ENCODE peak calls at places on chromosomes 6 and 20, in six cellular contexts. S is GM12891, U is K562, W is GM12878, T is HepG2, C is H1. G is an unnamed sample.

GRCh38 chr20:20369353-20370086 is 1.6 kb downstream of the INSM1 start:
- DNase-seq in C (peak; percentile 78), U (no peak), T (no peak), S (no peak), W (no peak), G (no peak)

GRCh38 chr6:124987291-124987690 is 25.1 kb downstream of the RNF217 start:
- DNase-seq in W (no peak), U (no peak), T (no peak), C (no peak), S (no peak), G (no peak)

GRCh38 chr6:65780691-65781090 is 73.7 kb upstream of the EYS start:
- DNase-seq in S (no peak), W (no peak), C (no peak), T (no peak), U (no peak), G (no peak)

GRCh38 chr20:34296468-34296867 is 6.7 kb downstream of the AHCY start:
- DNase-seq in C (no peak), S (no peak), W (no peak), T (no peak), U (no peak), G (no peak)

GRCh38 chr6:129490551-129491245 is 219.3 kb downstream of the ARHGAP18 start:
- DNase-seq in W (peak; percentile 68), T (peak; percentile 43), S (peak; percentile 19), U (peak; percentile 62), C (no peak), G (peak; percentile 25)

GRCh38 chr6:164247106-164247505 is 832.6 kb downstream of the QKI start:
- DNase-seq in C (no peak), W (no peak), T (no peak), U (no peak), S (no peak), G (no peak)

GRCh38 chr20:53828673-53829085 is 235.0 kb upstream of the ZNF217 start:
- DNase-seq in W (no peak), U (peak; percentile 58), T (no peak), C (no peak), S (no peak), G (no peak)

GRCh38 chr6:26392932-26393636 is 9.0 kb upstream of the BTN3A1 start:
- DNase-seq in C (no peak), T (no peak), U (peak; percentile 41), S (no peak), W (no peak), G (no peak)

GRCh38 chr6:33609019-33609418 is 12.1 kb upstream of the ITPR3 start:
- DNase-seq in U (no peak), S (no peak), W (no peak), T (no peak), C (no peak), G (no peak)

GRCh38 chr6:149614352-149614751 is 34.2 kb downstream of the KATNA1 start:
- DNase-seq in U (no peak), S (no peak), T (no peak), C (no peak), W (no peak), G (no peak)

GRCh38 chr6:131112252-131112651 is 23.0 kb upstream of the AKAP7 start:
- DNase-seq in U (no peak), C (no peak), S (no peak), W (no peak), T (no peak), G (no peak)

GRCh38 chr20:64156886-64157875 is 7.1 kb upstream of the MYT1 start:
- DNase-seq in U (no peak), T (no peak), S (no peak), W (no peak), C (no peak), G (no peak)

GRCh38 chr6:63352587-63353281 is 33.0 kb upstream of the LGSN start:
- DNase-seq in C (no peak), S (peak; percentile 11), W (peak; percentile 88), U (no peak), T (peak; percentile 80), G (peak; percentile 22)

GRCh38 chr6:29531668-29532067 is 27.9 kb downstream of the UBD start:
- DNase-seq in U (no peak), C (peak; percentile 36), T (no peak), S (no peak), W (no peak), G (no peak)

GRCh38 chr6:78528926-78529325 is 338.4 kb upstream of the IRAK1BP1 start:
- DNase-seq in S (no peak), C (no peak), T (no peak), W (no peak), U (no peak), G (no peak)

GRCh38 chr20:62323980-62324906 is 21.4 kb downstream of the ADRM1 start:
- DNase-seq in C (no peak), S (no peak), W (no peak), T (no peak), U (no peak), G (no peak)

DNA sequence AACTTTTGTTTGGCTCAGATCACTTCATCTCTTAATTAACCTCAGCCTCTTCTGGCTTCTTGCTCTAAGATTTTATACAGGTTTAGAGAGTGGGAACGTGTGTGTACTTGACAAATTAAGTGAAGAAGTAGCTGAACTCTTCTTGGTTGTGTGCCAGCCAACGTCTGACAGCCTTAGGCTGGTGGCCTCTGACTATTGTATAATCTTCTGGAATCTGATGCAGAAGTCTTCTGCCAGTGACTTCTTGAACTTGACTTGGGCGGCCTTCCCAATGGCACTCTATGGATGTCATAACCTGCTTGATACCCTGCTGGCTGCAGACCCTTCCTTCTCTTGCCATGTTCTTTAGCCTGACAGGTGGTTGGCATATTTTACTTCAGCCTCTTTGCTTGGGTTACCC is 660.5 kb downstream of the DOK5 start:
- DNase-seq in W (no peak), S (no peak), T (no peak), U (no peak), C (no peak), G (no peak)
- TF ChIP-seq POLR2A in W (no peak), S (no peak), T (no peak), U (no peak), C (no peak), G (no peak)

GRCh38 chr6:160032538-160032937 is 63.7 kb downstream of the IGF2R start:
- DNase-seq in T (no peak), S (no peak), W (no peak), C (no peak), U (no peak), G (no peak)
- TF ChIP-seq POLR2AphosphoS5 in T (no peak), S (no peak), W (no peak), C (no peak), U (no peak), G (no peak)

GRCh38 chr6:39599341-39599740 is 125.9 kb downstream of the KIF6 start:
- DNase-seq in T (no peak), W (no peak), C (no peak), S (no peak), U (no peak), G (no peak)

GRCh38 chr6:39593644-39594043 is 131.6 kb downstream of the KIF6 start:
- DNase-seq in C (no peak), W (no peak), S (no peak), U (no peak), T (no peak), G (no peak)

GRCh38 chr6:39590994-39591393 is 134.2 kb downstream of the KIF6 start:
- DNase-seq in T (no peak), W (no peak), C (no peak), U (no peak), S (no peak), G (no peak)

GRCh38 chr6:39599996-39600395 is 125.2 kb downstream of the KIF6 start:
- DNase-seq in C (no peak), U (no peak), W (no peak), T (no peak), S (no peak), G (no peak)

DNA sequence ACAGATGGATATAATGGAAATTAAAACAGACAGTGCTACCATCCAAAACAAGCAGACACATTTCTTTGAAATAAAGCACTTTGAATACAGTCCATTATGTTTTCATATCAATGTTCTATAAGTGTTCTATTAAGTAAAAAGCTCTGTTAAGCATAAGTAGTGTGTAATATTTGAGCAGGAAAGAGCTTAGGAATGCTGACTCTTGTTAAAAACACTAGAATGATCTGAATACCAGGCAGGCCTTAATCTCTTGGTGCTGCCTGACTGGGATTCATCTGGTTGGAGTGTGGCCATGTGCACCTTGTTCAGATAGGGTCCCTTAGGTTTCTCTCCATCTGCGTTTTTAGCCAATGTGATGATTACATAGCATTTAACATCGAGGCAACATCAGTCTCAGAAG is 130.9 kb downstream of the KIF6 start:
- DNase-seq in S (no peak), C (no peak), U (no peak), W (no peak), T (no peak), G (no peak)
- TF ChIP-seq TAF1 in S (no peak), C (no peak), U (no peak), W (no peak), T (no peak), G (no peak)

DNA sequence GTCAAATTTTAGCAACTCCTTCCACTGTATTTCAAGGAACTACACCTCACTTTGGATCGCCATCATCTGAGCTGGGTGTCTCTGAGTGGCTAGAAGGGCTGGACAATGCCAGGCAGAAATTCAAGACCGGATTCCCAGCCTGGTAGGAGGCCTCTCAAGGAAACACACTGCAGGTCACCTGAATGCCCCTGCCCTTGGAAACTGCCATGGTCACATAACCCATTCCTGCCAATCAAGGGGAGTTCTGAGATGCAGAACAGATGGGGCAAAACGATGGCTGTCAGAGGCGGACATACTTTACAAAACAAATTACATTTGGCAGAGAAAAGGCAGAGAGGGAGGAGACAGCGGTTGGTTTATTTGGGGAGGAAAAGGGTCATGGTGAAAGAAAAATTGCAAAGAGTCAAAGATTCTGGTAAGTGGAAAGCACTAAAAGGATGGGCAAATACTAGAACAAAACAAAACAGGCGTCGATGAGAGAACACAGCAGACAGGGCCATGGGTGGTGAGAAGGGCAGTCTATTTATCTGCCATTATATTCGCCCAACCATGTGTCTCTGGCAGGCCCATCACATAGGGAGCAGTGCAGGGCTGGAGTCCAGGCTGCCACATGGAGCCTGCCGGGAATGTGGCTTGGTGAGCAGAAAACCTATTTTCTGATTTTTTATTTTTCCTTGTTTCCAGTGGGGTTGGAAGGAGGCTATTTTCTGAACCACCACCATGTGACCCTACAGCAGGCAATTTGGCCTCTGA is 13.5 kb downstream of the BEND3 start:
- DNase-seq in T (no peak), C (no peak), W (no peak), U (no peak), S (no peak), G (no peak)
- TF ChIP-seq POLR2A in T (no peak), C (no peak), W (no peak), U (no peak), S (no peak), G (no peak)

G was measured in GM12892.